ENCODE peak calls at places on chromosome 22, in five cellular contexts. T is tibial nerve, K is ovary, C is stomach, I is adrenal gland. V is an unnamed sample. For H3K27me3, the result is how much of the 10 kb centered on the place peaks cover.

GRCh38 chr22:45240137-45240809 is 421 bp downstream of the KIAA0930 start:
- DNase-seq in T (no peak), K (peak), C (no peak), I (no peak), V (no peak)

GRCh38 chr22:45064313-45065268 is 54.8 kb upstream of the PHF21B start:
- DNase-seq in T (no peak), K (no peak), C (no peak), I (peak), V (no peak)

GRCh38 chr22:43272301-43272700 is 70.9 kb downstream of the SCUBE1 start:
- DNase-seq in T (no peak), K (no peak), C (no peak), I (no peak), V (no peak)

GRCh38 chr22:50015451-50016307 is 3.1 kb upstream of the IL17REL start:
- DNase-seq in T (no peak), K (peak), C (no peak), I (no peak), V (no peak)

GRCh38 chr22:31400023-31400397 is 606 bp downstream of the DRG1 start:
- DNase-seq in T (no peak), K (no peak), C (no peak), I (no peak), V (no peak)

GRCh38 chr22:32208681-32209080 is 3.8 kb upstream of the RFPL2 start:
- DNase-seq in T (no peak), K (no peak), C (no peak), I (no peak), V (no peak)

GRCh38 chr22:49317369-49317768 is 510.3 kb downstream of the BRD1 start:
- DNase-seq in T (no peak), K (no peak), C (no peak), I (no peak), V (no peak)

GRCh38 chr22:32854351-32854804 is 52.9 kb downstream of the TIMP3 start:
- DNase-seq in T (no peak), K (no peak), C (no peak), I (no peak), V (no peak)

GRCh38 chr22:50438305-50439275 is 36.2 kb downstream of the SBF1 start:
- DNase-seq in T (no peak), K (peak), C (no peak), I (no peak), V (no peak)

GRCh38 chr22:24510694-24511625 is 15.8 kb downstream of the UPB1 start:
- DNase-seq in T (no peak), K (no peak), C (peak), I (peak), V (no peak)

GRCh38 chr22:26045051-26045450 is 124.2 kb upstream of the SEZ6L start:
- DNase-seq in T (no peak), K (no peak), C (no peak), I (no peak), V (no peak)

GRCh38 chr22:48569476-48570233 is 1258.0 kb downstream of the BRD1 start:
- DNase-seq in T (no peak), K (no peak), C (no peak), I (no peak), V (peak)

GRCh38 chr22:24592846-24593809 is at the start of gene LRRC75B:
- DNase-seq in T (peak), K (peak), C (peak), I (peak), V (peak)

GRCh38 chr22:42174062-42174461 is 43.5 kb upstream of the CYP2D6 start:
- DNase-seq in T (no peak), K (no peak), C (no peak), I (no peak), V (no peak)

GRCh38 chr22:26547426-26547825 is 35.2 kb upstream of the TFIP11 start:
- DNase-seq in T (no peak), K (no peak), C (no peak), I (no peak), V (no peak)

GRCh38 chr22:17802411-17802810 is 28.1 kb upstream of the BID start:
- DNase-seq in T (no peak), K (no peak), C (no peak), I (no peak), V (no peak)

GRCh38 chr22:50182176-50183081 is 3.3 kb upstream of the TRABD start:
- DNase-seq in T (no peak), K (peak), C (peak), I (no peak), V (no peak)

GRCh38 chr22:17235149-17235655 is 16.0 kb upstream of the ADA2 start:
- DNase-seq in T (no peak), K (no peak), C (no peak), I (no peak), V (no peak)

GRCh38 chr22:27768027-27768640 is 33.4 kb downstream of the MN1 start:
- DNase-seq in T (no peak), K (no peak), C (no peak), I (no peak), V (peak)
- H3K4me3 ChIP-seq in T (no peak), K (no peak), C (no peak), I (no peak), V (no peak)

DNA sequence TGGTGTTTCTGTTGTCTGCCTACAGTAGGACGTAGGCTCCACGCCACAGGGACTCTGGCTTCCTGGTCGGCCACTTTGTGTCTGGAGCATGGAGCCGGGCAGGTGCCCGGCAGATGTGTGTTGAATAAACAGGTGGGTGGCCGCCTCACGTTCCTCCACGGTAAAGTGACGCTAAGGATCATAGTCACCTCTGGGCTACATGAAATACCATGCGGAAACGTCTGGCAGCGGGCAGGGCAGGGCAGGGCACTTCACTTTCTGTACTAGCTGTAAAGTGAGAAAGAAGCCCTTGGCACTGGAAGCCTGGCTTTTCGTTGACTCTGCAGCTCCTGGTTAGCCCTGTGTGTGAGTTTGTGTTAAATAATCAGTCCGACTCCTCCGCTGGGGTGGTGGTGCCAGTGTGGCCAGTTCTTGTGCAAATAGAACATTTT is 52.4 kb downstream of the MCM5 start:
- DNase-seq in T (no peak), K (no peak), C (peak), I (no peak), V (no peak)
- TF ChIP-seq POLR2A in T (no peak), K (no peak), C (no peak), I (no peak), V (no peak)

DNA sequence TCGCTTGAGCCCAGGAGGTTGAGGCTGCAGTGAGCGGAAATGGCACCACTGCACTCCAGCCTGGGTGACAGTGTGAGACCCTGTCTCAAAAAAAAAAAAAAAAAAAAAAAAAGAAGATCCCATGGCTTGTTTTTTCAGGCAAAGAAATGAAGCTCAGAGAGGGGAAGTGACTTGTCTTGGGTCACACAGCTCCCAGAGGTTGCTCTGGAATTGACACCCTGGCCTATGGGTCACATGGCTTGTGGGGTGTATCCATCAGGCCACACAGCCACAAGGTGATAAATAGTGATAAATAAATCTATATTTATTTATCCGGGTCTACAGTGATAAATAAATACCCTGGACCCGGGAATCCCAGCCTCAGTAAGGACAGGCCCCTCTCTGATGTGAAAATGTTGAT is 2.2 kb upstream of the EMID1 start:
- DNase-seq in T (no peak), K (no peak), C (no peak), I (no peak), V (no peak)
- H3K27me3 ChIP-seq in T (under half), K (under half), C (under half), I (under half), V (under half)

GRCh38 chr22:46945481-46945880 is 183.0 kb downstream of the TBC1D22A start:
- DNase-seq in T (no peak), K (no peak), C (no peak), I (no peak), V (no peak)

GRCh38 chr22:46946383-46946965 is 184.0 kb downstream of the TBC1D22A start:
- DNase-seq in T (no peak), K (no peak), C (no peak), I (no peak), V (no peak)

GRCh38 chr22:46942816-46943783 is 180.7 kb downstream of the TBC1D22A start:
- DNase-seq in T (peak), K (no peak), C (no peak), I (peak), V (peak)

GRCh38 chr22:46937939-46938338 is 175.5 kb downstream of the TBC1D22A start:
- DNase-seq in T (no peak), K (no peak), C (no peak), I (no peak), V (no peak)

GRCh38 chr22:46941958-46942815 is 179.7 kb downstream of the TBC1D22A start:
- DNase-seq in T (peak), K (no peak), C (no peak), I (no peak), V (peak)
- H3K4me3 ChIP-seq in T (no peak), K (no peak), C (no peak), I (no peak), V (peak)

GRCh38 chr22:38172016-38172431 is 9.6 kb downstream of the PLA2G6 start:
- DNase-seq in T (no peak), K (no peak), C (no peak), I (no peak), V (no peak)
- TF ChIP-seq POLR2A in T (no peak), K (no peak), C (no peak), I (no peak), V (no peak)

GRCh38 chr22:22230438-22230837 is 14.1 kb upstream of the VPREB1 start:
- DNase-seq in T (no peak), K (no peak), C (no peak), I (no peak), V (no peak)

GRCh38 chr22:22237521-22237920 is 7.1 kb upstream of the VPREB1 start:
- DNase-seq in T (no peak), K (no peak), C (no peak), I (no peak), V (no peak)

GRCh38 chr22:22239311-22239939 is 5.2 kb upstream of the VPREB1 start:
- DNase-seq in T (no peak), K (no peak), C (no peak), I (no peak), V (no peak)

GRCh38 chr22:22233081-22233480 is 11.5 kb upstream of the VPREB1 start:
- DNase-seq in T (no peak), K (no peak), C (no peak), I (no peak), V (no peak)

GRCh38 chr22:22235564-22235963 is 9.0 kb upstream of the VPREB1 start:
- DNase-seq in T (peak), K (no peak), C (no peak), I (peak), V (no peak)
- H3K27me3 ChIP-seq in T (under half), K (under half), C (under half), I (under half), V (under half)

GRCh38 chr22:38724176-38724575 is 18.4 kb downstream of the GTPBP1 start:
- DNase-seq in T (no peak), K (no peak), C (no peak), I (peak), V (no peak)
- H3K4me3 ChIP-seq in T (no peak), K (no peak), C (no peak), I (no peak), V (no peak)

GRCh38 chr22:19180234-19180633 is 1.7 kb upstream of the SLC25A1 start:
- DNase-seq in T (no peak), K (no peak), C (no peak), I (no peak), V (no peak)

GRCh38 chr22:19178065-19178658 is 374 bp downstream of the SLC25A1 start:
- DNase-seq in T (no peak), K (peak), C (peak), I (peak), V (peak)

GRCh38 chr22:19178659-19179471 is at the start of gene SLC25A1:
- DNase-seq in T (peak), K (peak), C (peak), I (peak), V (peak)

GRCh38 chr22:19180740-19181410 is 2.3 kb upstream of the SLC25A1 start:
- DNase-seq in T (no peak), K (no peak), C (no peak), I (no peak), V (no peak)

DNA sequence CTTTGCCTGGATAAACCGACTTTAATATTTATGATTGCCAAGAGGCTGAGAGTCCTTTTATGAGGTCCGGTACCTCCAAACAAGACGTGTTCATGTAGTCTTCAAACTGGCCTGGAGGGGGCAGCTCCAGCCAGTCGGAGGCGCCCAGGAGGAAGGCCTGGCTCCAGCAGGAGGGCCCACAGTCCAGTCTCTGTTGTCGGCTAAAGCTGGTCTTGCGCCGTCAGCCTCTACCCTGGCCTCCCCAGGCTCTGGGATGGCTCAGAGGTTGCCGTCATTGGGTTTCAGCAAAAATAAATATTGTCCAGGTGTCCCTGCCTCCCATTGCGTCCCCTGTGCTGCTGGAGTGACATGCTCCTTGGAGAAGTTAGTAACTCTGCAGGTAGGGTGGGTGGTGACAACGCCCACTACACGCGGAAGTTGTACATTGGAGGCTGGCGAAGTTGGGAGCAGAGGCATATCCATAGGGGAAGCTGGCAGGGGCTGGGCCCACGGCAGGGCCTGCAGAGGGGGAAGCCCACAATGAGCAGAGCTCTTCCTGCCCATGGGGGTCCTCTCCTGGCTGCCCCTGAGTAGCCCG is 1.0 kb upstream of the SLC25A1 start:
- DNase-seq in T (peak), K (peak), C (peak), I (peak), V (peak)
- TF ChIP-seq POLR2A in T (no peak), K (no peak), C (no peak), I (no peak), V (no peak)

GRCh38 chr22:22669093-22669492 is 24.7 kb downstream of the GGTLC2 start:
- DNase-seq in T (no peak), K (no peak), C (no peak), I (no peak), V (no peak)
- H3K27me3 ChIP-seq in T (under half), K (under half), C (under half), I (under half), V (under half)

V was measured in heart left ventricle.